ENCODE peak calls at places on chromosomes 7 and 10, in six cellular contexts. One of them, this sample, is unnamed. For H3K27me3, the result is how much of the 10 kb centered on the place peaks cover.

GRCh38 chr7:727104-727805 is at the start of gene PRKAR1B:
- DNase-seq in brain microvascular endothelial cell: no peak
- DNase-seq in astrocyte: no peak
- DNase-seq in body of pancreas: peak
- DNase-seq in bronchial epithelial cell: no peak
- DNase-seq in neural progenitor cell: peak
- DNase-seq in this sample: no peak

GRCh38 chr10:132269286-132270230 is 38.2 kb downstream of the STK32C start:
- DNase-seq in bronchial epithelial cell: no peak
- DNase-seq in brain microvascular endothelial cell: no peak
- DNase-seq in astrocyte: no peak
- DNase-seq in neural progenitor cell: peak
- DNase-seq in body of pancreas: no peak
- DNase-seq in this sample: no peak

GRCh38 chr10:130062201-130062600 is 48.4 kb downstream of the C10orf143 start:
- DNase-seq in body of pancreas: no peak
- DNase-seq in astrocyte: no peak
- DNase-seq in brain microvascular endothelial cell: no peak
- DNase-seq in neural progenitor cell: no peak
- DNase-seq in bronchial epithelial cell: no peak
- DNase-seq in this sample: no peak

GRCh38 chr10:47363781-47364180 is 15.6 kb downstream of the RBP3 start:
- DNase-seq in astrocyte: no peak
- DNase-seq in bronchial epithelial cell: no peak
- DNase-seq in body of pancreas: no peak
- DNase-seq in neural progenitor cell: no peak
- DNase-seq in brain microvascular endothelial cell: no peak
- DNase-seq in this sample: no peak

GRCh38 chr7:40717242-40717641 is 582.4 kb downstream of the SUGCT start:
- DNase-seq in astrocyte: peak
- DNase-seq in neural progenitor cell: peak
- DNase-seq in body of pancreas: peak
- DNase-seq in bronchial epithelial cell: peak
- DNase-seq in brain microvascular endothelial cell: peak
- DNase-seq in this sample: peak

GRCh38 chr7:28956608-28957063 is 1.5 kb downstream of the TRIL start:
- DNase-seq in body of pancreas: peak
- DNase-seq in brain microvascular endothelial cell: no peak
- DNase-seq in astrocyte: peak
- DNase-seq in neural progenitor cell: peak
- DNase-seq in bronchial epithelial cell: peak
- DNase-seq in this sample: peak

GRCh38 chr10:43102063-43102828 is 25.4 kb downstream of the RET start:
- DNase-seq in brain microvascular endothelial cell: no peak
- DNase-seq in neural progenitor cell: no peak
- DNase-seq in astrocyte: no peak
- DNase-seq in bronchial epithelial cell: no peak
- DNase-seq in body of pancreas: no peak
- DNase-seq in this sample: no peak

GRCh38 chr10:53314856-53315255 is 542.3 kb upstream of the MBL2 start:
- DNase-seq in neural progenitor cell: no peak
- DNase-seq in astrocyte: peak
- DNase-seq in brain microvascular endothelial cell: peak
- DNase-seq in bronchial epithelial cell: peak
- DNase-seq in body of pancreas: no peak
- DNase-seq in this sample: peak

GRCh38 chr10:50409965-50410811 is 158.9 kb upstream of the ASAH2 start:
- DNase-seq in astrocyte: peak
- DNase-seq in bronchial epithelial cell: peak
- DNase-seq in body of pancreas: no peak
- DNase-seq in neural progenitor cell: no peak
- DNase-seq in brain microvascular endothelial cell: peak
- DNase-seq in this sample: no peak

GRCh38 chr10:30736685-30737232 is 107.2 kb upstream of the LYZL2 start:
- DNase-seq in body of pancreas: no peak
- DNase-seq in astrocyte: peak
- DNase-seq in neural progenitor cell: no peak
- DNase-seq in brain microvascular endothelial cell: peak
- DNase-seq in bronchial epithelial cell: peak
- DNase-seq in this sample: peak

GRCh38 chr10:29595146-29595545 is 39.6 kb downstream of the SVIL start:
- DNase-seq in astrocyte: no peak
- DNase-seq in body of pancreas: no peak
- DNase-seq in brain microvascular endothelial cell: no peak
- DNase-seq in bronchial epithelial cell: no peak
- DNase-seq in neural progenitor cell: no peak
- DNase-seq in this sample: no peak

GRCh38 chr7:157008206-157009169 is 2.0 kb downstream of the MNX1 start:
- DNase-seq in astrocyte: no peak
- DNase-seq in body of pancreas: no peak
- DNase-seq in bronchial epithelial cell: no peak
- DNase-seq in neural progenitor cell: peak
- DNase-seq in brain microvascular endothelial cell: no peak
- DNase-seq in this sample: no peak

GRCh38 chr7:6385110-6385792 is 62.5 kb downstream of the DAGLB start:
- DNase-seq in bronchial epithelial cell: peak
- DNase-seq in body of pancreas: no peak
- DNase-seq in astrocyte: peak
- DNase-seq in neural progenitor cell: no peak
- DNase-seq in brain microvascular endothelial cell: peak
- DNase-seq in this sample: peak

GRCh38 chr10:132445516-132446194 is 48.7 kb downstream of the PWWP2B start:
- DNase-seq in bronchial epithelial cell: no peak
- DNase-seq in neural progenitor cell: no peak
- DNase-seq in body of pancreas: no peak
- DNase-seq in astrocyte: no peak
- DNase-seq in brain microvascular endothelial cell: no peak
- DNase-seq in this sample: no peak

GRCh38 chr7:35657125-35657524 is 37.8 kb downstream of the HERPUD2 start:
- DNase-seq in neural progenitor cell: no peak
- DNase-seq in body of pancreas: no peak
- DNase-seq in astrocyte: no peak
- DNase-seq in bronchial epithelial cell: peak
- DNase-seq in brain microvascular endothelial cell: no peak
- DNase-seq in this sample: no peak

GRCh38 chr10:11832042-11832441 is 8.9 kb downstream of the PROSER2 start:
- DNase-seq in astrocyte: no peak
- DNase-seq in body of pancreas: no peak
- DNase-seq in neural progenitor cell: no peak
- DNase-seq in bronchial epithelial cell: no peak
- DNase-seq in brain microvascular endothelial cell: no peak
- DNase-seq in this sample: no peak

GRCh38 chr10:99395750-99396445 is 34.5 kb downstream of the GOT1 start:
- DNase-seq in neural progenitor cell: no peak
- DNase-seq in astrocyte: peak
- DNase-seq in brain microvascular endothelial cell: peak
- DNase-seq in bronchial epithelial cell: peak
- DNase-seq in body of pancreas: no peak
- DNase-seq in this sample: peak

GRCh38 chr7:82172896-82173295 is 270.7 kb downstream of the CACNA2D1 start:
- DNase-seq in astrocyte: no peak
- DNase-seq in bronchial epithelial cell: no peak
- DNase-seq in neural progenitor cell: no peak
- DNase-seq in body of pancreas: no peak
- DNase-seq in brain microvascular endothelial cell: no peak
- DNase-seq in this sample: no peak

GRCh38 chr10:89120931-89121907 is 85.9 kb downstream of the CH25H start:
- DNase-seq in astrocyte: peak
- DNase-seq in bronchial epithelial cell: no peak
- DNase-seq in brain microvascular endothelial cell: no peak
- DNase-seq in neural progenitor cell: peak
- DNase-seq in body of pancreas: no peak
- DNase-seq in this sample: peak

GRCh38 chr10:34049887-34050286 is 715.4 kb upstream of the NRP1 start:
- DNase-seq in brain microvascular endothelial cell: peak
- DNase-seq in body of pancreas: no peak
- DNase-seq in astrocyte: peak
- DNase-seq in neural progenitor cell: no peak
- DNase-seq in bronchial epithelial cell: peak
- DNase-seq in this sample: peak

DNA sequence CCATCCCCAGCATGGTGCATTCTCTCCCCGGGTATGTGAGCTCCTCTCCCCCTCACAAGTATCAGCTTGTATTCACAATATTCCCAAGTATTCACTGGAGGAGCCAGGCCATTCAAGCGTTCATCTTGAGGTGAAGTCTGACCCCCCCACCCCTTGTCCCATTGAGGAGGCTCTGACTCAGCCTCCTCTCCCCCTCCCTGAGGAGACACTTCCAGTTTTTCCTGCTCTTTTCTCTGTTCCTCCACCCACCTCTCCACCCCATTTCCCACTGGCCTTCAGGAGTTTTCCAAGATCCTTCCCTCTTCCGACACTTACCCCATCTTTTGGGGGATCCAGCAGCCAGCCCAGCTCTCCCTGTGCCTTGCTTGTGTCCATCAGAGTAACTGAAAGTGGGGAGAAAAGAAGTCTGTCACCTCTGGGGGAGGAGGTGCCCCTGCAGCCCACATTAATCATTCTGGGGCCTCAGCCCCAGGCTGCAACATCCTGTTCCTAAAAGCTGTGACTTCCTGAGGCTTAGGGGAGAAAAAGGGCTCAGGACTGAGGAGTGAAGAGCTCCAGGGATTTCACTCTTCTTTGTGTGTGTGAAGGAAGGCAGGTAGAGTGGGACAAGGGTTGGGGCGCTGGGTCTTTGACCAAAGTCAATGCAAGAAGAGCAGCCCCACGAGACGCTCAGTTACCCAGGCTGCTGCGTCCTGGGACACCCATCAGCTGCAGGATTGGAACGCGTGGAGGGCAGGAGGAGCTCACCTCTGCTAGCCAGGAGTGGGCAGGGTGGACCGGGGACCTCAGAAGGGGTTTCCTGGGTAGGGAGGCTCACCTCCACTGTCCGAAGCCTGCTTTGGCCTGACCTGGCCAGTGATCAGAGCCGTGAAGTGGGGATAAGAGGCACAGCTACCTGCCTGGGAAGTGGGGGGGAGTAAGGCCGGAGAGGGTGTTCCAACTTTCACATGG is 1.1 kb downstream of the EPHA1 start:
- DNase-seq in astrocyte: no peak
- DNase-seq in bronchial epithelial cell: peak
- DNase-seq in neural progenitor cell: no peak
- DNase-seq in body of pancreas: no peak
- DNase-seq in brain microvascular endothelial cell: no peak
- DNase-seq in this sample: no peak
- H3K4me3 ChIP-seq in astrocyte: no peak
- H3K4me3 ChIP-seq in bronchial epithelial cell: peak
- H3K4me3 ChIP-seq in neural progenitor cell: peak
- H3K4me3 ChIP-seq in body of pancreas: peak
- H3K4me3 ChIP-seq in brain microvascular endothelial cell: no peak
- H3K4me3 ChIP-seq in this sample: peak

DNA sequence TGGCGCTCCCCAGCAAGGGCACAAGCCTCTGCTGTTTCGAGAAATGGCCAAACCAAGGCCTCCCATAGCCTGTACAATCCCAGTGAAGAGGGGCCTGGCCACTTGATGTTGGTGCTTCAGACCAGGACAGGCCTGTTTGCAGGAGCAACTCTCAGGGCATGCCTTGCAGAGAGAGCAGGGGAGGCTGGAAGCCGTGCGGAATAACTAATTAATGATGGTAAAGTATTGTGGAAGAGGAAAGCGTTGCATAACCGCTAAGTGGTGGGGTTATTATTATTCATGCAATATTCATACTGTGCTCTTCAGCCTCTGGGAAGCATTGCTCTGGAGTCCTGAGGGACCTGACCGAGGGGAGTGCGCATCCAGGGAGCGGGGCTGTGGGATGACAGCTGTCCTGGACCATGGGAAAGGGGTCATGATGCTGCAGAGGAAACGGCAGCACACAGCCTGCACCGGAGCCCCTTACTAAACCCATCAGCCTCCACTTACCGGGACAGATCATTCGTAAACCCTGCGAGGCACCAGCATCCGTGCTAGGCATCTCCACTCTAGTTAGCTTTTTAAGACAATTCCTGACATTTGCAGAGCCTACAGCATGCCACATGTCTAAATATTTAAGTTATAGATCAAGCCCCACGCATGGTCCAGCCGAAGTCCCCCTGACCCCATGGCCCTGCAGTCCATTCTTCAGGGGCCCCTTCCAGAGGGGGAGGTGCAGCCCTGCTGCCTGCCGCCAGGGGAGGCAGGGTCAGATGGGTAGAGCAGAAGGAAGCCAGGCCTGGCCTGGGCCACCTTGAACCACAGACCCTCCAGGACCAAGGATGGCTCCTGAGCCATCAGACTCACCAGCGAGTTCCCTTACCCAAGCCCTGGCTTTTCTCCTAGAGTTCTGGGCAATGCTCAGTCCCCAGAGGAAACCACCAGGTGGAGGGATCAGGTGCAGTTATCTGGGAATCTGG is 11.6 kb downstream of the TMEM273 start:
- DNase-seq in neural progenitor cell: no peak
- DNase-seq in body of pancreas: no peak
- DNase-seq in astrocyte: no peak
- DNase-seq in brain microvascular endothelial cell: no peak
- DNase-seq in bronchial epithelial cell: no peak
- DNase-seq in this sample: no peak
- TF ChIP-seq CTCF in neural progenitor cell: no peak
- TF ChIP-seq CTCF in body of pancreas: no peak
- TF ChIP-seq CTCF in astrocyte: no peak
- TF ChIP-seq CTCF in brain microvascular endothelial cell: peak
- TF ChIP-seq CTCF in bronchial epithelial cell: no peak
- TF ChIP-seq CTCF in this sample: no peak

DNA sequence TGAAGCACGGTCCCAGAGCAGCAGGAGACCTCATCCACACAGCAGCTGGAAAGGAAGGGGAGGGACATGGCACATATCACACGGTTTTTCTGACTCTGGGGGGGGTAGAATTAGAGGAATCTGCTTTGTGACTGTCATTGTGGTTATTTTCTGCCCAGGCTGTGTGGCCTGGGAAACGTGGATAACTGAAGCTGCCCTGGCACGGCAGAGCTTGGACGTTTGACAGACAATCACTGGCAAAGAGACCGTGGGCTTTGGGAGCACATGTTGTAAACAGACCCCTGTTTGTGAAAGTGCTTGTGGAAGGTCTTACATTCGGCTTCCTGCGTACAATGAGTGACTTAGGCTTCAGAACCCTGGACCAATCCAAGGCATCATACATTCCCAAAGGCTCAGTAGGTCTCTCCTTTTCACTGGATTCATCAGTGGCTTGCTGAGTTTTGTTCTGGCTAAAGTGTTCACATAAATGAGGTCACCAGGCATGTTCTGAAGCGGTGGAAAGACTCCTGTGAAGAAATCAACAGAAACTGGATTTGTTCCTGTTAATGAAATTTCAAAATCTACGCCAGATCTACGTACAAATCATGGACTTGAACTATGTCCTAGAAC is 188.2 kb downstream of the TEX36 start:
- DNase-seq in neural progenitor cell: no peak
- DNase-seq in bronchial epithelial cell: no peak
- DNase-seq in body of pancreas: no peak
- DNase-seq in astrocyte: no peak
- DNase-seq in brain microvascular endothelial cell: no peak
- DNase-seq in this sample: no peak
- H3K27me3 ChIP-seq in neural progenitor cell: under half
- H3K27me3 ChIP-seq in bronchial epithelial cell: under half
- H3K27me3 ChIP-seq in body of pancreas: under half
- H3K27me3 ChIP-seq in astrocyte: under half
- H3K27me3 ChIP-seq in brain microvascular endothelial cell: under half
- H3K27me3 ChIP-seq in this sample: under half

DNA sequence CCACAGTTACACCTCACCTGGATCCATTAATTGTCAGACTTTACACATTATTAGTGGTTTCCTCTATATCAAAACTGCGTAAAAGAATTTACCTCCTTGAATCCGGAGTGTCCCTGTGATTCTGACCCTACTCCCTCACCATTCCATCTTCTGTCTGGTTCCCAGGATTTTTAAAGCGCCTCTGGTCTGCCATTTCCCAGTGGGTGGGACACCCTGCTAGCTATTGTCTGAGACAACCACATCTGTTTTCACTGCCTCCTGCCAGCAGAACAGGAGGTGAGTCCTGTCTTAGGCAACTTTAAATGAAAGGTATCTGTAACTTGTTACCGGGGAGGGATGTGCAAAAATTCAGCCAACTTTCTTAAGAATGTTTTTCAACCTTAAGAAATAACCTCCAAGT is 2.3 kb downstream of the MACROH2A2 start:
- DNase-seq in neural progenitor cell: peak
- DNase-seq in bronchial epithelial cell: no peak
- DNase-seq in body of pancreas: no peak
- DNase-seq in brain microvascular endothelial cell: no peak
- DNase-seq in astrocyte: no peak
- DNase-seq in this sample: no peak
- H3K4me3 ChIP-seq in neural progenitor cell: peak
- H3K4me3 ChIP-seq in bronchial epithelial cell: no peak
- H3K4me3 ChIP-seq in body of pancreas: no peak
- H3K4me3 ChIP-seq in brain microvascular endothelial cell: no peak
- H3K4me3 ChIP-seq in astrocyte: no peak
- H3K4me3 ChIP-seq in this sample: no peak